ENCODE peak calls at places on chromosome 1, in seven cellular contexts. T is IMR-90, F is mesendoderm, Q is mesenchymal stem cell, O is H9, E is H1, C is trophoblast cell. P is an unnamed sample.

GRCh38 chr1:158951956-158952355 is 20.6 kb downstream of the PYHIN1 start:
- DNase-seq in T (no peak), F (no peak), Q (no peak), O (peak), E (no peak), C (no peak), P (no peak)

GRCh38 chr1:201357636-201358348 is 19.7 kb downstream of the TNNT2 start:
- DNase-seq in T (no peak), F (no peak), Q (no peak), O (no peak), E (no peak), C (no peak), P (no peak)

GRCh38 chr1:116498789-116499628 is 71.8 kb downstream of the CD58 start:
- DNase-seq in T (peak), F (peak), Q (peak), O (peak), E (peak), C (peak), P (peak)

GRCh38 chr1:35836734-35837133 is 28.9 kb downstream of the AGO4 start:
- DNase-seq in T (no peak), F (no peak), Q (no peak), O (no peak), E (no peak), C (no peak), P (no peak)

GRCh38 chr1:19113362-19114092 is 96.5 kb downstream of the UBR4 start:
- DNase-seq in T (peak), F (peak), Q (peak), O (peak), E (no peak), C (no peak), P (no peak)

GRCh38 chr1:25781130-25781433 is 18.9 kb upstream of the SELENON start:
- DNase-seq in T (no peak), F (no peak), Q (no peak), O (no peak), E (no peak), C (no peak), P (no peak)

GRCh38 chr1:156515956-156516355 is 15.4 kb upstream of the MEF2D start:
- DNase-seq in T (no peak), F (no peak), Q (no peak), O (no peak), E (no peak), C (no peak), P (no peak)

GRCh38 chr1:47449702-47450552 is 12.1 kb downstream of the FOXD2 start:
- DNase-seq in T (no peak), F (peak), Q (no peak), O (peak), E (peak), C (no peak), P (no peak)

GRCh38 chr1:164707868-164708331 is 148.9 kb downstream of the PBX1 start:
- DNase-seq in T (peak), F (peak), Q (peak), O (no peak), E (no peak), C (peak), P (no peak)

GRCh38 chr1:163169553-163169952 is 33.2 kb downstream of the RGS5 start:
- DNase-seq in T (no peak), F (no peak), Q (no peak), O (no peak), E (no peak), C (no peak), P (no peak)
- H2AK5ac ChIP-seq in T (no peak), F (no peak), Q (no peak), O (no peak), E (no peak), C (no peak), P (no peak)

GRCh38 chr1:117932576-117932975 is 3.0 kb downstream of the WDR3 start:
- DNase-seq in T (no peak), F (no peak), Q (no peak), O (no peak), E (no peak), C (no peak), P (no peak)
- H2AK5ac ChIP-seq in T (no peak), F (no peak), Q (no peak), O (no peak), E (no peak), C (no peak), P (no peak)

GRCh38 chr1:231236131-231236571 is 4.9 kb upstream of the GNPAT start:
- DNase-seq in T (no peak), F (no peak), Q (no peak), O (no peak), E (no peak), C (no peak), P (no peak)
- H2AK5ac ChIP-seq in T (no peak), F (no peak), Q (no peak), O (no peak), E (no peak), C (no peak), P (no peak)

DNA sequence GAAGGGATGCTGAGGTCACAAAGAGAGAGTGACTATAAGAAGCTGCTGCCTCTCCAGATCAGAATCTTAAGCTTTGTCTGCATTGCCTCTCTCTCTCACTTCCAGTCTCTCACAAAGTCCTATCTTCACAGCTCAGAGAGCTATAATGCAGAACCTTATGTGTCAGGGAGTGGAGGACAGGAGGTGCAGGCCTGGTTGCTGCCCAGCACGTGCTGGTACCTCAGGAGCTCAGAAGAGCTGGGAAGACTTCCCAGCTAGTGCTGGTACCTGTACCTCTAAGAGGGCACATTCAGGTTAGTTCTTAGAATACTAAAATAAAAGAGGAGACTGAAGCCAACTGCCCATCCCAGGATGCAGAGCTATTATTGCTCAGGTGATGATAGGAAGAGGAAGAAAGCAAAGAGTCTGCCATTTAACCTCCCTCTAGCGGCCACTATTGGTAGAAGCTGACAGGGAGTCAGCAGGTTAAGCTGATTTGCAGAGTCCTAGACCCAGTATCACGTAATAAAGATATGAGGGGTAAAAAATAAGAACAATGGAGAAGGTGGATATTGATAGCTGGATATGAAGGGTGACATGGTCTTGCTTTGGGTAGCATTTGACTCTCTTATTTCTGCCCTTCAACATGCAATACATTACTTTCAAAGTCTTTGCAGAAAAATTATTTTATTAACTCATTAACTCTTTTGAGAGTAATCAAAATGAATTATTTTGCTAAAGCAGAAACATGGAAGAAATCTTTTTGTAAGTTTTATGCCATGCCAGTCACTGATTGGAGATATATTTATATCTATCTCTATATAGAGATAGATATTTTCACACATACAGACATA is 138.1 kb upstream of the HMCN1 start:
- DNase-seq in T (peak), F (peak), Q (peak), O (peak), E (peak), C (peak), P (peak)
- H2AK5ac ChIP-seq in T (no peak), F (no peak), Q (no peak), O (no peak), E (no peak), C (no peak), P (no peak)

DNA sequence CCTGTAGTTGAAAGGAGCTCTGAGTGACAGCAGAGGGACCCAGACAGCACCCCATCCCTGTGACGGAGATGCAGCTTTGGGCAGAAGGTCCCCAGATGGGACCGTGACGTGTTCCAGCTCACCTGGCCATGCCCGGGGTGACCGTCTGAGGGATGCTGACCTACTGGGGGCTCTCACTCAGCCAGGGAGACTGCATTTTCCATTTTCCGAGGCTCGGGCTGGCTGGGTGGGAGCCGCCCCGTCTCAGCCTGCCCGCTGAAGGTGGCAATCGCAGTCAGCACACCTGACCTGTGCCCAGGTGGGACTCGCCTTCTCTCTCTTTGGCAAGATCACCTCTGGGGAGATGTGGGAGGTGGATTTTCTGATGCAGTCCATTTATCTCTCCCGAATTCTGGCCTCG is 127.2 kb downstream of the AJAP1 start:
- DNase-seq in T (no peak), F (no peak), Q (no peak), O (no peak), E (no peak), C (no peak), P (no peak)
- H2AK5ac ChIP-seq in T (no peak), F (no peak), Q (no peak), O (no peak), E (no peak), C (no peak), P (no peak)

GRCh38 chr1:245085508-245086095 is 69.2 kb upstream of the KIF26B start:
- DNase-seq in T (peak), F (no peak), Q (peak), O (no peak), E (no peak), C (peak), P (no peak)

GRCh38 chr1:245090491-245091090 is 64.2 kb upstream of the KIF26B start:
- DNase-seq in T (no peak), F (no peak), Q (no peak), O (no peak), E (no peak), C (no peak), P (no peak)

GRCh38 chr1:245084551-245084950 is 70.2 kb upstream of the KIF26B start:
- DNase-seq in T (peak), F (no peak), Q (peak), O (no peak), E (no peak), C (peak), P (no peak)

GRCh38 chr1:245087723-245088122 is 67.1 kb upstream of the KIF26B start:
- DNase-seq in T (no peak), F (no peak), Q (no peak), O (no peak), E (no peak), C (no peak), P (no peak)

GRCh38 chr1:245086389-245086969 is 68.3 kb upstream of the KIF26B start:
- DNase-seq in T (peak), F (no peak), Q (peak), O (no peak), E (no peak), C (no peak), P (no peak)
- H2AK5ac ChIP-seq in T (peak), F (no peak), Q (no peak), O (no peak), E (no peak), C (no peak), P (no peak)

GRCh38 chr1:56190975-56191768 is 388.2 kb downstream of the PLPP3 start:
- DNase-seq in T (peak), F (no peak), Q (peak), O (no peak), E (no peak), C (no peak), P (no peak)

GRCh38 chr1:56189946-56190920 is 389.1 kb downstream of the PLPP3 start:
- DNase-seq in T (no peak), F (peak), Q (peak), O (peak), E (no peak), C (peak), P (peak)

GRCh38 chr1:56188855-56189254 is 390.5 kb downstream of the PLPP3 start:
- DNase-seq in T (no peak), F (no peak), Q (no peak), O (no peak), E (no peak), C (no peak), P (peak)

GRCh38 chr1:56188216-56188615 is 391.1 kb downstream of the PLPP3 start:
- DNase-seq in T (no peak), F (no peak), Q (no peak), O (no peak), E (no peak), C (no peak), P (no peak)

DNA sequence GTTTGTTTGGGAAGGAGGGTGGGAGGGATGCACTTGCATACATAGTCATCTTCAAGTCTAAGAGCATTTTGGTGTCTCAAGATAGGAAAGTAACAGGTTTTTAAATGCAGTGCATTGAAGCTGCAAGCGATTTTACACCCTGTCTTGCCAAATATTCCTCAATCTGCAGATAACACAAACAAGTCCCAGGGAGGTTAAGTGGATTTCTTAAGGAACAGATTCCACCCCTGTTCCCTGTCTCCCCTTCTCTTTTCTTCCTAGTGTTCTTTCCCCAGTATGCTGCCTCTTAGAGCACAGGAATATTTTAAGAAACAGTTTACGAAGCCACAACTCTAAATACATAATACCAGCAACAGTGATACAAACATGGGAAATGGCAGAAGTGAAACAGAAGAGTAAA is 389.9 kb downstream of the PLPP3 start:
- DNase-seq in T (no peak), F (peak), Q (peak), O (no peak), E (no peak), C (no peak), P (no peak)
- H2AK5ac ChIP-seq in T (no peak), F (no peak), Q (no peak), O (no peak), E (no peak), C (no peak), P (no peak)

DNA sequence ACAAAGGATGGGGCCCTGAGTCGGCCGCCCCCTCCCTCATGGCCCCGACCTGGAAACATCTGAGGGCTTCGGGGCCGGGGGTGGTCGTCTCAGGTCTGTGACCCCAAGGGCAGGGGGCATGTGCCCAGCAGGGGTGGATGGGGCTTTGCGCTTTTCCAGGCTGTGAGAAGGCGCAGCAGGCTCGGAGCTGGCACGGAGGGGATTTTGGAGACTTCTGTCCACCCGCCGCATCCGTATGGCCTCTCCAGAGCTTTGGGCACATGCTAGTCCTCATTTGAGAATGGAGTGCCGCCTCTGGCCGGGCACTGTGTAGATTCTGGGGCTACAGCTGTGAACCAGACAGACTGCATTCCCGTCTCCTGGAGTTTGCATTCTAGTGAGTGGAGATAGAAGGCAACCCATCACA is 66.1 kb upstream of the WNT4 start:
- DNase-seq in T (no peak), F (peak), Q (no peak), O (peak), E (peak), C (no peak), P (no peak)
- H2AK5ac ChIP-seq in T (no peak), F (no peak), Q (no peak), O (no peak), E (no peak), C (no peak), P (no peak)

GRCh38 chr1:15229569-15230170 is 17.4 kb upstream of the FHAD1 start:
- DNase-seq in T (no peak), F (no peak), Q (no peak), O (no peak), E (no peak), C (no peak), P (no peak)

GRCh38 chr1:15231714-15232201 is 15.3 kb upstream of the FHAD1 start:
- DNase-seq in T (no peak), F (no peak), Q (peak), O (no peak), E (no peak), C (no peak), P (no peak)

GRCh38 chr1:15238789-15239188 is 8.2 kb upstream of the FHAD1 start:
- DNase-seq in T (no peak), F (no peak), Q (no peak), O (no peak), E (no peak), C (no peak), P (no peak)

GRCh38 chr1:15236226-15237145 is 10.5 kb upstream of the FHAD1 start:
- DNase-seq in T (no peak), F (peak), Q (no peak), O (no peak), E (no peak), C (no peak), P (no peak)

DNA sequence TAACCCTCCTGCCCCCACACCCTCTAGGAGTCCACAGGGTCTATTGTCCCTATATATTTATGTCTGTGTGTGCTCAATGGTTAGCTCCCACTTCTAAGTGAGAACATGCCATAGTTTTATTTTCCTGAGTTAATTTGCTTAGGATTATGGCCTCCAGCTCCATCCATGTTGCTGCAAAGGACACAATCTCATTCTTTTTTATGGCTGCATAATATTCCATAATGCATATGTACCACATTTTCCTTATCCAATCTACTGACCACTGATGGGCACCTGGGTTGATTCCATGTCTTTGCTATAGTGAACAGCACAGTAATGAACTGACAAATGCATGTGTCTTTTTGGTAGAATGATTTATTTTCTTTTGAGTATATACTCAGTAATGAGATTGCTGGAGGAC is 13.3 kb upstream of the FHAD1 start:
- DNase-seq in T (no peak), F (no peak), Q (no peak), O (no peak), E (no peak), C (no peak), P (no peak)
- H2AK5ac ChIP-seq in T (no peak), F (no peak), Q (no peak), O (no peak), E (no peak), C (no peak), P (no peak)

GRCh38 chr1:32891241-32891570 is 4.9 kb downstream of the HPCA start:
- DNase-seq in T (no peak), F (no peak), Q (no peak), O (no peak), E (no peak), C (no peak), P (no peak)
- H2AK5ac ChIP-seq in T (no peak), F (no peak), Q (no peak), O (no peak), E (no peak), C (no peak), P (no peak)

P was measured in neuronal stem cell.